ENCODE peak calls at places on chromosomes 1 and 21, in nine cellular contexts. G, S, T, I, J, O, E, U and W are unnamed samples.
A peak's percentile ranks its signal among the peaks of the same experiment; 100 is the strongest.

GRCh38 chr1:207188901-207189300 is 84.9 kb downstream of the C4BPA start:
- DNase-seq in G (peak; percentile 38), S (no peak), T (no peak), I (no peak), J (no peak), O (no peak), E (no peak), U (no peak), W (no peak)

GRCh38 chr1:109370712-109371270 is 26.9 kb downstream of the SORT1 start:
- DNase-seq in G (no peak), S (peak; percentile 96), T (no peak), I (no peak), J (peak; percentile 93), O (peak; percentile 93), E (no peak), U (no peak), W (peak; percentile 93)

GRCh38 chr1:47809301-47810084 is 187.7 kb downstream of the TRABD2B start:
- DNase-seq in G (no peak), S (no peak), T (no peak), I (no peak), J (no peak), O (no peak), E (no peak), U (peak; percentile 4), W (peak; percentile 51)

GRCh38 chr1:45327644-45328515 is 1.2 kb downstream of the HPDL start:
- DNase-seq in G (no peak), S (no peak), T (no peak), I (no peak), J (no peak), O (no peak), E (no peak), U (no peak), W (no peak)

GRCh38 chr1:212614398-212615091 is 6.0 kb downstream of the ATF3 start:
- DNase-seq in G (no peak), S (no peak), T (no peak), I (no peak), J (no peak), O (peak; percentile 47), E (no peak), U (no peak), W (no peak)

GRCh38 chr1:91798741-91799140 is 87.2 kb downstream of the TGFBR3 start:
- DNase-seq in G (no peak), S (no peak), T (no peak), I (no peak), J (no peak), O (no peak), E (no peak), U (no peak), W (no peak)

GRCh38 chr1:209895709-209896108 is 42.3 kb upstream of the SYT14 start:
- DNase-seq in G (peak; percentile 84), S (peak; percentile 14), T (peak; percentile 7), I (no peak), J (peak; percentile 77), O (peak; percentile 26), E (no peak), U (no peak), W (peak; percentile 39)

GRCh38 chr1:205518616-205519540 is 14.4 kb downstream of the CDK18 start:
- DNase-seq in G (no peak), S (no peak), T (no peak), I (no peak), J (no peak), O (no peak), E (no peak), U (peak; percentile 82), W (peak; percentile 29)

GRCh38 chr1:225689882-225690459 is 37.0 kb upstream of the ENAH start:
- DNase-seq in G (no peak), S (no peak), T (no peak), I (no peak), J (peak; percentile 16), O (no peak), E (no peak), U (no peak), W (no peak)

GRCh38 chr1:1777950-1778826 is at the start of gene NADK:
- DNase-seq in G (peak; percentile 55), S (peak; percentile 39), T (peak; percentile 64), I (peak; percentile 74), J (peak; percentile 57), O (peak; percentile 50), E (peak; percentile 70), U (peak; percentile 48), W (no peak)

GRCh38 chr1:162380061-162380846 is 1.3 kb upstream of the C1orf226 start:
- DNase-seq in G (no peak), S (no peak), T (no peak), I (no peak), J (no peak), O (no peak), E (no peak), U (no peak), W (no peak)

GRCh38 chr1:40143891-40144575 is 17.2 kb upstream of the RLF start:
- DNase-seq in G (peak; percentile 67), S (peak; percentile 75), T (peak; percentile 32), I (peak; percentile 64), J (peak; percentile 61), O (peak; percentile 72), E (peak; percentile 13), U (peak; percentile 100), W (peak; percentile 53)

GRCh38 chr21:31398574-31398973 is 54.5 kb upstream of the TIAM1 start:
- DNase-seq in G (no peak), S (no peak), T (no peak), I (no peak), J (no peak), O (no peak), E (no peak), U (no peak), W (no peak)